ENCODE peak calls at places on chromosomes 16 and 17, in five cellular contexts. N is H9, Z is HCT116, W is osteoblast, C is IMR-90. P is an unnamed sample.

GRCh38 chr17:79326814-79327213 is 252.2 kb downstream of the ENGASE start:
- DNase-seq in C (no peak), W (no peak), Z (no peak), N (no peak), P (no peak)

GRCh38 chr17:27422601-27423000 is 33.6 kb upstream of the KSR1 start:
- DNase-seq in C (no peak), N (no peak), Z (no peak), W (no peak), P (no peak)

GRCh38 chr17:30957741-30958140 is 13.1 kb upstream of the RNF135 start:
- DNase-seq in C (no peak), N (no peak), Z (no peak), W (no peak), P (no peak)

GRCh38 chr17:51260960-51261958 is 913 bp downstream of the UTP18 start:
- DNase-seq in C (no peak), N (peak; percentile 89), W (peak; percentile 87), Z (peak; percentile 35), P (peak; percentile 84)

GRCh38 chr16:12794486-12795399 is 8.9 kb downstream of the CPPED1 start:
- DNase-seq in Z (no peak), C (no peak), N (no peak), W (peak; percentile 29), P (peak; percentile 24)

GRCh38 chr17:69300222-69300621 is 26.7 kb downstream of the ABCA5 start:
- DNase-seq in Z (no peak), C (no peak), W (no peak), N (no peak), P (peak; percentile 4)

GRCh38 chr17:39092672-39093250 is 58.7 kb downstream of the PLXDC1 start:
- DNase-seq in Z (no peak), W (no peak), N (no peak), C (no peak), P (no peak)

GRCh38 chr17:19398301-19399181 is 11.6 kb upstream of the MFAP4 start:
- DNase-seq in W (peak; percentile 43), C (no peak), Z (no peak), N (no peak), P (peak; percentile 41)

GRCh38 chr17:38673714-38674012 is 1.1 kb downstream of the EPOP start:
- DNase-seq in N (no peak), C (no peak), Z (no peak), W (no peak), P (peak; percentile 59)

GRCh38 chr16:28212532-28212873 is 738 bp upstream of the XPO6 start:
- DNase-seq in Z (peak; percentile 15), W (no peak), N (peak; percentile 53), C (peak; percentile 26), P (peak; percentile 61)

GRCh38 chr16:56682703-56683397 is 580 bp downstream of the MT1X start:
- DNase-seq in W (no peak), N (no peak), Z (no peak), C (no peak), P (peak; percentile 28)

GRCh38 chr16:84652565-84652964 is 4.3 kb downstream of the KLHL36 start:
- DNase-seq in N (no peak), W (no peak), Z (no peak), C (no peak), P (no peak)

GRCh38 chr17:38815576-38816193 is 9.4 kb downstream of the CWC25 start:
- DNase-seq in C (peak; percentile 59), W (peak; percentile 92), N (no peak), Z (no peak), P (peak; percentile 86)

GRCh38 chr17:71855000-71855399 is 265.8 kb upstream of the SOX9 start:
- DNase-seq in C (no peak), N (no peak), Z (no peak), W (peak; percentile 25), P (no peak)

GRCh38 chr16:19766988-19767387 is 48.9 kb downstream of the IQCK start:
- DNase-seq in W (no peak), C (no peak), Z (no peak), N (no peak), P (no peak)

GRCh38 chr16:77289331-77289809 is 90.2 kb downstream of the SYCE1L start:
- DNase-seq in Z (no peak), N (no peak), W (peak; percentile 22), C (peak; percentile 73), P (peak; percentile 81)

GRCh38 chr17:76597156-76598003 is 11.7 kb upstream of the ST6GALNAC2 start:
- DNase-seq in Z (no peak), N (no peak), W (no peak), C (no peak), P (no peak)

GRCh38 chr17:49748791-49749190 is 15.1 kb downstream of the FAM117A start:
- DNase-seq in W (no peak), Z (no peak), C (no peak), N (no peak), P (no peak)

GRCh38 chr16:3086596-3087242 is 12.4 kb downstream of the ZSCAN10 start:
- DNase-seq in W (no peak), Z (no peak), C (no peak), N (no peak), P (no peak)

GRCh38 chr17:32755045-32755805 is 121.7 kb downstream of the MYO1D start:
- DNase-seq in Z (peak; percentile 52), W (peak; percentile 54), N (no peak), C (peak; percentile 76), P (peak; percentile 82)

GRCh38 chr17:41654134-41654907 is 29.9 kb upstream of the KRT17 start:
- DNase-seq in Z (peak; percentile 69), W (peak; percentile 82), N (no peak), C (no peak), P (no peak)

GRCh38 chr16:4894276-4895150 is 42.4 kb downstream of the PPL start:
- DNase-seq in C (no peak), W (peak; percentile 88), Z (no peak), N (peak; percentile 50), P (peak; percentile 17)

GRCh38 chr16:68700120-68700519 is 37.0 kb upstream of the CDH1 start:
- DNase-seq in W (peak; percentile 82), N (no peak), C (peak; percentile 10), Z (no peak), P (peak; percentile 54)

GRCh38 chr17:57459286-57459915 is 203.1 kb downstream of the MSI2 start:
- DNase-seq in C (peak; percentile 82), W (peak; percentile 19), N (no peak), Z (peak; percentile 78), P (peak; percentile 60)

GRCh38 chr17:43826206-43826605 is 6.7 kb downstream of the MPP3 start:
- DNase-seq in C (no peak), Z (no peak), N (no peak), W (no peak), P (no peak)

GRCh38 chr17:75771334-75772281 is 6.6 kb upstream of the GALK1 start:
- DNase-seq in N (peak; percentile 32), Z (no peak), C (peak; percentile 25), W (peak; percentile 83), P (no peak)

GRCh38 chr16:21156767-21157467 is 1.6 kb upstream of the LDAF1 start:
- DNase-seq in Z (peak; percentile 78), N (peak; percentile 63), W (peak; percentile 96), C (peak; percentile 83), P (peak; percentile 81)

GRCh38 chr16:74107795-74108610 is 188.6 kb upstream of the PSMD7 start:
- DNase-seq in N (peak; percentile 79), Z (peak; percentile 58), C (peak; percentile 2), W (peak; percentile 37), P (peak; percentile 46)

GRCh38 chr17:82414548-82415281 is 3.4 kb upstream of the HEXD start:
- DNase-seq in N (peak; percentile 95), C (peak; percentile 50), W (peak; percentile 99), Z (peak; percentile 57), P (peak; percentile 84)

GRCh38 chr16:69243479-69243878 is 56.5 kb downstream of the SNTB2 start:
- DNase-seq in Z (no peak), W (peak; percentile 72), C (peak; percentile 81), N (no peak), P (peak; percentile 57)

GRCh38 chr16:1929105-1929504 is 10.9 kb upstream of the HS3ST6 start:
- DNase-seq in N (no peak), W (peak; percentile 95), Z (no peak), C (no peak), P (peak; percentile 66)

GRCh38 chr16:13883881-13884280 is 36.1 kb upstream of the ERCC4 start:
- DNase-seq in C (no peak), N (no peak), Z (no peak), W (no peak), P (no peak)

GRCh38 chr16:28166394-28167208 is 45.2 kb downstream of the XPO6 start:
- DNase-seq in Z (peak; percentile 13), W (no peak), C (peak; percentile 81), N (no peak), P (peak; percentile 31)

GRCh38 chr17:61457226-61457983 is 5.2 kb downstream of the TBX4 start:
- DNase-seq in C (no peak), W (peak; percentile 85), Z (no peak), N (peak; percentile 70), P (peak; percentile 23)

GRCh38 chr17:72720494-72720825 is 372.0 kb downstream of the SLC39A11 start:
- DNase-seq in Z (no peak), W (no peak), C (no peak), N (no peak), P (no peak)

GRCh38 chr17:64358261-64358788 is 32.3 kb downstream of the PECAM1 start:
- DNase-seq in W (no peak), C (no peak), N (no peak), Z (no peak), P (peak; percentile 42)

GRCh38 chr17:64356304-64356686 is 34.4 kb downstream of the PECAM1 start:
- DNase-seq in N (no peak), W (no peak), Z (no peak), C (no peak), P (no peak)

GRCh38 chr17:64355536-64356303 is 34.9 kb downstream of the PECAM1 start:
- DNase-seq in C (peak; percentile 43), Z (no peak), N (no peak), W (no peak), P (peak; percentile 71)

GRCh38 chr17:64354824-64355535 is 35.7 kb downstream of the PECAM1 start:
- DNase-seq in W (peak; percentile 71), C (peak; percentile 10), N (no peak), Z (no peak), P (peak; percentile 52)

GRCh38 chr17:64357191-64357981 is 33.3 kb downstream of the PECAM1 start:
- DNase-seq in C (peak; percentile 94), W (peak; percentile 90), N (peak; percentile 46), Z (no peak), P (peak; percentile 98)
- H3K4me1 ChIP-seq in C (peaks cover 2% of the 10 kb centered on the region), W (peaks cover 51% of the 10 kb centered on the region), N (no peaks in the 10 kb centered on the region), Z (no peaks in the 10 kb centered on the region), P (peaks cover 50% of the 10 kb centered on the region)

GRCh38 chr16:89615176-89615575 is 1.7 kb downstream of the DPEP1 start:
- DNase-seq in W (no peak), Z (no peak), N (no peak), C (no peak), P (no peak)
- H3K4me2 ChIP-seq in W (no peak overlapping the region), Z (peak overlapping the region; percentile 16), N (no peak overlapping the region), C (no peak overlapping the region), P (no peak overlapping the region)

GRCh38 chr16:67451061-67451703 is 20.3 kb downstream of the HSD11B2 start:
- DNase-seq in W (peak; percentile 41), C (no peak), Z (no peak), N (no peak), P (no peak)
- H3K4me1 ChIP-seq in W (peaks cover 12% of the 10 kb centered on the region), C (peaks cover 23% of the 10 kb centered on the region), Z (peaks cover 3% of the 10 kb centered on the region), N (no peaks in the 10 kb centered on the region), P (peaks cover 7% of the 10 kb centered on the region)

GRCh38 chr17:6589266-6589946 is 33.1 kb upstream of the PITPNM3 start:
- DNase-seq in Z (no peak), C (peak; percentile 58), W (no peak), N (no peak), P (peak; percentile 80)
- H3K4me2 ChIP-seq in Z (no peak overlapping the region), C (no peak overlapping the region), W (no peak overlapping the region), N (no peak overlapping the region), P (peak overlapping the region; percentile 13)

P was measured in GM23248.